ENCODE peak calls at places on chromosomes 3 and 15, in six cellular contexts. V, Z, G, K, D and M are unnamed samples.
A peak's percentile ranks its signal among the peaks of the same experiment; 100 is the strongest.

GRCh38 chr3:26657406-26657976 is 34.9 kb downstream of the LRRC3B start:
- DNase-seq in K (no peak), Z (no peak), V (no peak), D (no peak), G (peak; percentile 0), M (no peak)

GRCh38 chr3:67898916-67899315 is 244.5 kb upstream of the SUCLG2 start:
- DNase-seq in D (no peak), Z (no peak), V (no peak), K (no peak), G (no peak), M (no peak)

GRCh38 chr3:25854214-25854613 is 64.3 kb downstream of the OXSM start:
- DNase-seq in G (no peak), K (no peak), Z (no peak), D (no peak), V (no peak), M (no peak)

GRCh38 chr3:124553178-124553577 is 177.1 kb upstream of the UMPS start:
- DNase-seq in D (no peak), V (no peak), Z (no peak), G (no peak), K (no peak), M (no peak)

GRCh38 chr15:73957276-73957675 is 31.0 kb downstream of the LOXL1 start:
- DNase-seq in V (no peak), Z (no peak), G (peak; percentile 48), D (peak; percentile 21), K (no peak), M (no peak)

GRCh38 chr3:119808244-119808643 is 26.3 kb downstream of the NR1I2 start:
- DNase-seq in D (no peak), V (no peak), Z (no peak), G (no peak), K (no peak), M (no peak)

GRCh38 chr3:42507252-42507651 is 4.8 kb downstream of the VIPR1 start:
- DNase-seq in V (peak; percentile 68), G (peak; percentile 13), D (no peak), K (no peak), Z (peak; percentile 86), M (no peak)

GRCh38 chr3:16286672-16287604 is 21.9 kb downstream of the OXNAD1 start:
- DNase-seq in V (no peak), G (no peak), D (no peak), Z (no peak), K (no peak), M (no peak)

GRCh38 chr3:19347701-19348100 is 199.4 kb downstream of the KCNH8 start:
- DNase-seq in K (no peak), D (no peak), G (no peak), V (no peak), Z (no peak), M (no peak)

GRCh38 chr15:51286816-51287215 is 51.6 kb downstream of the CYP19A1 start:
- DNase-seq in G (no peak), K (no peak), Z (no peak), V (no peak), D (no peak), M (no peak)

GRCh38 chr15:34064443-34064842 is 25.4 kb upstream of the AVEN start:
- DNase-seq in D (no peak), V (no peak), G (peak; percentile 33), K (no peak), Z (no peak), M (no peak)

GRCh38 chr3:126456211-126456610 is 19.5 kb downstream of the ZXDC start:
- DNase-seq in V (no peak), D (peak; percentile 5), Z (no peak), G (no peak), K (no peak), M (peak; percentile 2)

GRCh38 chr3:196073188-196073838 is 8.6 kb downstream of the TFRC start:
- DNase-seq in K (peak; percentile 77), Z (peak; percentile 70), D (peak; percentile 67), V (peak; percentile 74), G (peak; percentile 31), M (peak; percentile 70)

GRCh38 chr15:78830514-78831228 is 19.4 kb upstream of the ADAMTS7 start:
- DNase-seq in V (no peak), G (no peak), D (no peak), Z (no peak), K (no peak), M (no peak)

GRCh38 chr3:110456438-110457138 is 615.0 kb upstream of the NECTIN3 start:
- DNase-seq in Z (no peak), G (no peak), K (no peak), V (no peak), D (no peak), M (no peak)

GRCh38 chr3:178672263-178672662 is 136.0 kb downstream of the KCNMB2 start:
- DNase-seq in V (no peak), Z (no peak), G (peak; percentile 5), D (no peak), K (no peak), M (no peak)

GRCh38 chr3:102141096-102141912 is 292.0 kb downstream of the NFKBIZ start:
- DNase-seq in K (no peak), V (no peak), D (no peak), Z (no peak), G (no peak), M (no peak)

GRCh38 chr3:72031581-72031980 is 246.6 kb upstream of the PROK2 start:
- DNase-seq in Z (no peak), K (no peak), G (peak; percentile 79), V (no peak), D (no peak), M (no peak)

GRCh38 chr3:164539215-164539614 is 539.1 kb downstream of the SI start:
- DNase-seq in K (no peak), D (no peak), V (no peak), Z (no peak), G (no peak), M (no peak)

GRCh38 chr3:97931218-97931617 is 41.0 kb downstream of the RIOX2 start:
- DNase-seq in Z (no peak), G (no peak), D (no peak), V (no peak), K (no peak), M (no peak)

GRCh38 chr15:80991446-80991845 is 1.8 kb upstream of the MESD start:
- DNase-seq in K (no peak), Z (peak; percentile 66), G (peak; percentile 13), D (no peak), V (no peak), M (no peak)

GRCh38 chr15:73851679-73852078 is 21.7 kb upstream of the TBC1D21 start:
- DNase-seq in V (peak; percentile 86), G (peak; percentile 50), K (no peak), Z (peak; percentile 28), D (peak; percentile 52), M (no peak)

GRCh38 chr3:143507735-143508580 is 340.3 kb downstream of the SLC9A9 start:
- DNase-seq in V (no peak), D (no peak), K (no peak), Z (no peak), G (peak; percentile 64), M (no peak)

GRCh38 chr15:59158701-59159034 is 48.0 kb upstream of the LDHAL6B start:
- DNase-seq in G (no peak), Z (no peak), V (no peak), K (no peak), D (no peak), M (no peak)

GRCh38 chr3:65018801-65019200 is 331.0 kb upstream of the ADAMTS9 start:
- DNase-seq in Z (no peak), V (peak; percentile 6), G (no peak), D (no peak), K (no peak), M (no peak)

GRCh38 chr3:144643778-144644191 is 672.2 kb downstream of the DIPK2A start:
- DNase-seq in Z (no peak), D (no peak), K (no peak), V (peak; percentile 8), G (no peak), M (no peak)

GRCh38 chr3:152192936-152193672 is 75.6 kb upstream of the MBNL1 start:
- DNase-seq in K (no peak), Z (no peak), D (no peak), G (no peak), V (peak; percentile 6), M (no peak)

GRCh38 chr3:152196782-152197181 is 71.9 kb upstream of the MBNL1 start:
- DNase-seq in Z (no peak), K (no peak), V (no peak), D (no peak), G (no peak), M (no peak)

GRCh38 chr3:152193673-152194267 is 75.0 kb upstream of the MBNL1 start:
- DNase-seq in Z (no peak), K (no peak), G (no peak), D (no peak), V (no peak), M (no peak)

GRCh38 chr3:152197451-152197850 is 71.3 kb upstream of the MBNL1 start:
- DNase-seq in K (no peak), Z (no peak), V (no peak), D (no peak), G (no peak), M (no peak)

GRCh38 chr3:152195206-152195605 is 73.5 kb upstream of the MBNL1 start:
- DNase-seq in V (no peak), D (no peak), G (no peak), K (no peak), Z (no peak), M (no peak)
- H3K4me1 ChIP-seq in V (no peaks in the 10 kb centered on the region), D (peaks cover 2% of the 10 kb centered on the region), G (no peaks in the 10 kb centered on the region), K (peaks cover under 1% of the 10 kb centered on the region), Z (no peaks in the 10 kb centered on the region), M (peaks cover 7% of the 10 kb centered on the region)

DNA sequence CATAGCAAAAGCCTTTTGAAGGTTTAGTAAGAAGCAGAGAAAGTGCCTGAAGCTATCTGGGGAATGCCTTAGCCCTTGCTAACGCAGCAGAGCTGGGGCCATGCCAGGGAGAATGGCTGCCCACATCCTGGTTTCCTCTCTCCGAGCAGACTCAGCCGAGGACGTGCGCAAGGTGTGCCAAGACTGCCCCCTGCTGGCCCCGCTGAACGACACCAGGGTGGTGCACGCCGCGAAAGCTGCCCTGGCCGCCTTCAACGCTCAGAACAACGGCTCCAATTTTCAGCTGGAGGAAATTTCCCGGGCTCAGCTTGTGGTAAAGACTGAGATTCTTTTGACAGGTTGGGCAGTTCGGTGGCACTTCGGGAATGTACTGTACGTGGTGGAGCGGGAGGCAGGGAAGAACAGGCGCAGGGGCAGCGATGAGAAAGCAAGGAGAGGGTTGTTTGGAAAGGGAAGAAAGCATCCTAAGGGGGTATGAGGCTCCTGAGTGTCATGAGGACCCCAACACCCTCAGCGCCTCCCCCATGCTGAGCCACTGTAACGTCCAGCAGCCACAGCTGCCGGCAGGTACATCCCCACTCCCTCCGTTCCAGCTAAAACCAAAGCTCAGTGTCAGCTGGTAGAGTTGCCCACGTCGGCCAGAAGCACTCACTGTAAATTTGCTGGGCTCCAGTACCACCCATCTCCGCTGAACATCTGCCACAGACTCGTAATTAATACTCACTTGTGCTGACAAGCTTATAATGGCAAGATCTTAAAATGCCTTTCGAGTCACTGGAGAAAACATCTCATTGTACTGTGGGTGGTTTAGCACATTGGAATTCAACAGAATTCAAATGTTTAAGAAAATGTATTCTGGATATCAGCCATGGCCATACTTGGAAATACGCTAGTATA is 4.4 kb downstream of the AHSG start:
- DNase-seq in D (peak; percentile 63), Z (peak; percentile 78), G (peak; percentile 98), K (peak; percentile 84), V (peak; percentile 95), M (peak; percentile 84)
- H3K4me3 ChIP-seq in D (no peak overlapping the region), Z (no peak overlapping the region), G (peak overlapping the region; percentile 55), K (peak overlapping the region; percentile 34), V (no peak overlapping the region), M (peak overlapping the region; percentile 8)

GRCh38 chr3:136351905-136352304 is 101.8 kb downstream of the PCCB start:
- DNase-seq in K (no peak), G (no peak), Z (no peak), V (no peak), D (no peak), M (no peak)
- TF ChIP-seq CTCF in K (peak; percentile 47), G (peak; percentile 12), Z (no peak), V (no peak), D (no peak), M (peak; percentile 13)

GRCh38 chr3:157132936-157133335 is 27.0 kb downstream of the CCNL1 start:
- DNase-seq in G (peak; percentile 22), Z (no peak), D (no peak), V (no peak), K (no peak), M (no peak)
- H3K4me1 ChIP-seq in G (peaks cover 90% of the 10 kb centered on the region), Z (peaks cover 36% of the 10 kb centered on the region), D (peaks cover 16% of the 10 kb centered on the region), V (peaks cover 61% of the 10 kb centered on the region), K (peaks cover 57% of the 10 kb centered on the region), M (no peaks in the 10 kb centered on the region)